ENCODE peak calls at places on chromosomes 3 and 15, in five cellular contexts. One of them, this sample, is unnamed.

GRCh38 chr15:95290376-95290973 is 1040.0 kb upstream of the NR2F2 start:
- DNase-seq in ascending aorta: no peak
- DNase-seq in A549: no peak
- DNase-seq in tibial artery: no peak
- DNase-seq in cardiac fibroblast: no peak
- DNase-seq in this sample: no peak

GRCh38 chr15:77739591-77740378 is 107.1 kb upstream of the LINGO1 start:
- DNase-seq in cardiac fibroblast: no peak
- DNase-seq in tibial artery: no peak
- DNase-seq in ascending aorta: no peak
- DNase-seq in A549: no peak
- DNase-seq in this sample: no peak

GRCh38 chr3:28347374-28348285 is 891 bp upstream of the ZCWPW2 start:
- DNase-seq in cardiac fibroblast: peak
- DNase-seq in A549: no peak
- DNase-seq in ascending aorta: peak
- DNase-seq in tibial artery: no peak
- DNase-seq in this sample: no peak

GRCh38 chr3:197501879-197502620 is 53.7 kb downstream of the BDH1 start:
- DNase-seq in A549: no peak
- DNase-seq in cardiac fibroblast: peak
- DNase-seq in tibial artery: no peak
- DNase-seq in ascending aorta: no peak
- DNase-seq in this sample: no peak

GRCh38 chr15:95086543-95087252 is 855.3 kb downstream of the MCTP2 start:
- DNase-seq in ascending aorta: no peak
- DNase-seq in A549: no peak
- DNase-seq in tibial artery: no peak
- DNase-seq in cardiac fibroblast: peak
- DNase-seq in this sample: no peak

GRCh38 chr15:71679223-71680078 is 130.9 kb upstream of the NR2E3 start:
- DNase-seq in tibial artery: no peak
- DNase-seq in cardiac fibroblast: peak
- DNase-seq in A549: no peak
- DNase-seq in ascending aorta: no peak
- DNase-seq in this sample: no peak

GRCh38 chr3:87147562-87147961 is 79.5 kb upstream of the CHMP2B start:
- DNase-seq in A549: no peak
- DNase-seq in ascending aorta: no peak
- DNase-seq in tibial artery: no peak
- DNase-seq in cardiac fibroblast: no peak
- DNase-seq in this sample: no peak

GRCh38 chr15:65824031-65824743 is 32.1 kb upstream of the DENND4A start:
- DNase-seq in A549: peak
- DNase-seq in tibial artery: no peak
- DNase-seq in cardiac fibroblast: peak
- DNase-seq in ascending aorta: peak
- DNase-seq in this sample: no peak

GRCh38 chr3:53130179-53131135 is at the start of gene RFT1:
- DNase-seq in cardiac fibroblast: peak
- DNase-seq in tibial artery: peak
- DNase-seq in A549: peak
- DNase-seq in ascending aorta: peak
- DNase-seq in this sample: peak
- TF ChIP-seq CTCF in cardiac fibroblast: peak
- TF ChIP-seq CTCF in tibial artery: no peak
- TF ChIP-seq CTCF in A549: no peak
- TF ChIP-seq CTCF in ascending aorta: no peak
- TF ChIP-seq CTCF in this sample: no peak

GRCh38 chr15:60183366-60183765 is 179.3 kb downstream of the FOXB1 start:
- DNase-seq in cardiac fibroblast: no peak
- DNase-seq in tibial artery: no peak
- DNase-seq in ascending aorta: no peak
- DNase-seq in A549: no peak
- DNase-seq in this sample: no peak

GRCh38 chr15:60184579-60184978 is 180.5 kb downstream of the FOXB1 start:
- DNase-seq in ascending aorta: no peak
- DNase-seq in cardiac fibroblast: no peak
- DNase-seq in A549: no peak
- DNase-seq in tibial artery: no peak
- DNase-seq in this sample: no peak

GRCh38 chr15:60179786-60180391 is 175.8 kb downstream of the FOXB1 start:
- DNase-seq in tibial artery: no peak
- DNase-seq in cardiac fibroblast: peak
- DNase-seq in ascending aorta: no peak
- DNase-seq in A549: peak
- DNase-seq in this sample: no peak
- TF ChIP-seq CTCF in tibial artery: peak
- TF ChIP-seq CTCF in cardiac fibroblast: peak
- TF ChIP-seq CTCF in ascending aorta: peak
- TF ChIP-seq CTCF in A549: peak
- TF ChIP-seq CTCF in this sample: no peak

DNA sequence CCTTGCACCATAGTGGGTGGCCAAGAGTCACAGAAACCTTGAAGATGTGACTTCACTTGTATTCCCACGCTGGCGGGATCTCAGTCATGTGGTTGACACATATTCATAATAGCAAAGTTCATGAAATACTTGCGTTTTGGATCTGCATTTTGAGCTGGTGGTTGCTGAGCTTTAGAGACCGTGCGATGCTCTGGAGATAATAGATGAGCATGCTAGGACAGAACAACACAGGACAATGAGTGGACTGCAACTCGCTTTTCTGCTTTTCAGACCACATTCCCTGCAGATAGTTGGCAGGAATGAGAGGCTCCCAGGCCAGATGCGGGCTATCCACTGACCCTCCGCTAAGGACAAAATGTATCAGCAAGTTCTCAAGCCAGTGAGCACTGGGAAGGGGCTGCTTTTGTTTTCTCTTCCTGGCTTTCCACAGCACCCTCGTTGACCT is 13.8 kb upstream of the STARD5 start:
- DNase-seq in A549: no peak
- DNase-seq in ascending aorta: no peak
- DNase-seq in cardiac fibroblast: peak
- DNase-seq in tibial artery: no peak
- DNase-seq in this sample: no peak
- TF ChIP-seq CTCF in A549: no peak
- TF ChIP-seq CTCF in ascending aorta: no peak
- TF ChIP-seq CTCF in cardiac fibroblast: no peak
- TF ChIP-seq CTCF in tibial artery: no peak
- TF ChIP-seq CTCF in this sample: no peak

DNA sequence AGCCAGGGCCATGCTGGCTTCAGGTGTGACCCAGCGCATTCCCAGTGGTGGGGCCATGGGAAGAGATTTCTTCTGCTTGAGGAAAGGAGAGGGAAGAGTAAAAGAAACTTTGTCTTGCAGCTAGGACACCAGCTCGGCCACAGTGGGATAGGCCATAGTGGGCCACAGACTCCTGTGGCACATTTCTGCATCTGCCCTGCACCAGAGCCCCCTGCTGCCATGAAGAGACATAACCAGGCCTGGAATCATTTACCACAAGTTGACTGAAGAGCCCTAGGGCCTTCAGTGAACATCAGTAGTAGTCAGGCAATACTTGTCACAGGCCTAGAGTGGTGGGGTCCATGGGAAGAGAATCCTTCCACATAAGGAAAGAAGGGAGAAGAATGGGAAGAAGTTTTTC is 411.4 kb upstream of the ARL6 start:
- DNase-seq in tibial artery: no peak
- DNase-seq in A549: no peak
- DNase-seq in ascending aorta: no peak
- DNase-seq in cardiac fibroblast: no peak
- DNase-seq in this sample: no peak
- TF ChIP-seq CTCF in tibial artery: no peak
- TF ChIP-seq CTCF in A549: no peak
- TF ChIP-seq CTCF in ascending aorta: no peak
- TF ChIP-seq CTCF in cardiac fibroblast: no peak
- TF ChIP-seq CTCF in this sample: no peak

DNA sequence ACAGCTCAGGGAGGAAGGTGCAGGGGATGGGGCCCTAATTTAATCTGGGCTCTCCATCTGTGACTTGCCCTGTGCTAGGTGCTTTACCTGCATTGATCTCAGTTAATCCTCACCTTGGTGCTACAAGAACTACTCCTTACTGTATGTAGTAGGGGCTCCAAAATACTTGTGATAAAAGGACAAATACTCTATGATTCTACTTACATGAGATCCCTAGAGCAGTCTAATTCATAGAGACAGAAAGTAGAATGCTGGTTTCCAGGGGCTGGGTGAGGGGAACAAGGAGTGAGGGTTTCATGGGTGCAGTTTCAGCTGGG is 67.2 kb downstream of the SLC6A1 start:
- DNase-seq in ascending aorta: no peak
- DNase-seq in tibial artery: no peak
- DNase-seq in A549: no peak
- DNase-seq in cardiac fibroblast: no peak
- DNase-seq in this sample: no peak
- TF ChIP-seq CTCF in ascending aorta: no peak
- TF ChIP-seq CTCF in tibial artery: no peak
- TF ChIP-seq CTCF in A549: peak
- TF ChIP-seq CTCF in cardiac fibroblast: no peak
- TF ChIP-seq CTCF in this sample: no peak

GRCh38 chr3:51568978-51569377 is 30.5 kb downstream of the RAD54L2 start:
- DNase-seq in A549: no peak
- DNase-seq in cardiac fibroblast: no peak
- DNase-seq in tibial artery: no peak
- DNase-seq in ascending aorta: no peak
- DNase-seq in this sample: no peak
- TF ChIP-seq CTCF in A549: no peak
- TF ChIP-seq CTCF in cardiac fibroblast: no peak
- TF ChIP-seq CTCF in tibial artery: no peak
- TF ChIP-seq CTCF in ascending aorta: no peak
- TF ChIP-seq CTCF in this sample: no peak

GRCh38 chr3:167615030-167615429 is 38.7 kb downstream of the WDR49 start:
- DNase-seq in tibial artery: no peak
- DNase-seq in cardiac fibroblast: no peak
- DNase-seq in A549: no peak
- DNase-seq in ascending aorta: no peak
- DNase-seq in this sample: no peak
- TF ChIP-seq CTCF in tibial artery: no peak
- TF ChIP-seq CTCF in cardiac fibroblast: no peak
- TF ChIP-seq CTCF in A549: no peak
- TF ChIP-seq CTCF in ascending aorta: no peak
- TF ChIP-seq CTCF in this sample: no peak

GRCh38 chr3:19213608-19214220 is 65.4 kb downstream of the KCNH8 start:
- DNase-seq in tibial artery: no peak
- DNase-seq in A549: no peak
- DNase-seq in ascending aorta: no peak
- DNase-seq in cardiac fibroblast: no peak
- DNase-seq in this sample: no peak
- TF ChIP-seq CTCF in tibial artery: no peak
- TF ChIP-seq CTCF in A549: no peak
- TF ChIP-seq CTCF in ascending aorta: no peak
- TF ChIP-seq CTCF in cardiac fibroblast: no peak
- TF ChIP-seq CTCF in this sample: no peak